ENCODE peak calls at places on chromosomes 6 and 20, in six cellular contexts. One of them, this sample, is unnamed.

GRCh38 chr20:38043512-38044300 is 10.2 kb downstream of the RPRD1B start:
- DNase-seq in heart left ventricle: no peak
- DNase-seq in tibial artery: no peak
- DNase-seq in colonic mucosa: no peak
- DNase-seq in psoas muscle: peak; percentile 67
- DNase-seq in stomach: no peak
- DNase-seq in this sample: no peak

GRCh38 chr6:16544006-16544405 is 217.3 kb downstream of the ATXN1 start:
- DNase-seq in stomach: no peak
- DNase-seq in psoas muscle: peak; percentile 59
- DNase-seq in tibial artery: peak; percentile 71
- DNase-seq in colonic mucosa: no peak
- DNase-seq in heart left ventricle: peak; percentile 81
- DNase-seq in this sample: no peak

GRCh38 chr20:44780226-44780625 is 30.1 kb downstream of the RIMS4 start:
- DNase-seq in colonic mucosa: no peak
- DNase-seq in tibial artery: no peak
- DNase-seq in stomach: no peak
- DNase-seq in psoas muscle: no peak
- DNase-seq in heart left ventricle: peak; percentile 41
- DNase-seq in this sample: peak; percentile 55

GRCh38 chr6:35962779-35963570 is 42.1 kb upstream of the SRPK1 start:
- DNase-seq in psoas muscle: no peak
- DNase-seq in colonic mucosa: no peak
- DNase-seq in stomach: no peak
- DNase-seq in heart left ventricle: no peak
- DNase-seq in tibial artery: no peak
- DNase-seq in this sample: peak; percentile 50

GRCh38 chr6:119627908-119628669 is 278.5 kb upstream of the MAN1A1 start:
- DNase-seq in tibial artery: no peak
- DNase-seq in colonic mucosa: no peak
- DNase-seq in psoas muscle: no peak
- DNase-seq in heart left ventricle: no peak
- DNase-seq in stomach: no peak
- DNase-seq in this sample: no peak

GRCh38 chr20:56362833-56363413 is 4.1 kb downstream of the FAM210B start:
- DNase-seq in psoas muscle: no peak
- DNase-seq in stomach: no peak
- DNase-seq in colonic mucosa: no peak
- DNase-seq in heart left ventricle: no peak
- DNase-seq in tibial artery: no peak
- DNase-seq in this sample: no peak

GRCh38 chr6:134168580-134169223 is 116.3 kb upstream of the SLC2A12 start:
- DNase-seq in heart left ventricle: no peak
- DNase-seq in psoas muscle: no peak
- DNase-seq in tibial artery: no peak
- DNase-seq in colonic mucosa: no peak
- DNase-seq in stomach: no peak
- DNase-seq in this sample: no peak

GRCh38 chr6:75745404-75745803 is 3.6 kb upstream of the MYO6 start:
- DNase-seq in tibial artery: no peak
- DNase-seq in colonic mucosa: no peak
- DNase-seq in stomach: no peak
- DNase-seq in heart left ventricle: no peak
- DNase-seq in psoas muscle: no peak
- DNase-seq in this sample: no peak

GRCh38 chr6:152246554-152247337 is 390.4 kb downstream of the SYNE1 start:
- DNase-seq in colonic mucosa: no peak
- DNase-seq in heart left ventricle: no peak
- DNase-seq in tibial artery: no peak
- DNase-seq in psoas muscle: no peak
- DNase-seq in stomach: no peak
- DNase-seq in this sample: no peak

GRCh38 chr6:20540683-20541082 is 6.4 kb downstream of the CDKAL1 start:
- DNase-seq in stomach: no peak
- DNase-seq in tibial artery: no peak
- DNase-seq in heart left ventricle: no peak
- DNase-seq in psoas muscle: no peak
- DNase-seq in colonic mucosa: no peak
- DNase-seq in this sample: peak; percentile 72

GRCh38 chr6:35503534-35503933 is 6.7 kb upstream of the TEAD3 start:
- DNase-seq in psoas muscle: no peak
- DNase-seq in tibial artery: no peak
- DNase-seq in colonic mucosa: no peak
- DNase-seq in heart left ventricle: no peak
- DNase-seq in stomach: no peak
- DNase-seq in this sample: no peak

GRCh38 chr6:169398342-169399105 is 144.9 kb upstream of the THBS2 start:
- DNase-seq in stomach: no peak
- DNase-seq in heart left ventricle: no peak
- DNase-seq in psoas muscle: no peak
- DNase-seq in colonic mucosa: no peak
- DNase-seq in tibial artery: no peak
- DNase-seq in this sample: no peak

GRCh38 chr6:8237668-8238067 is 135.3 kb upstream of the EEF1E1 start:
- DNase-seq in tibial artery: no peak
- DNase-seq in heart left ventricle: no peak
- DNase-seq in psoas muscle: no peak
- DNase-seq in stomach: no peak
- DNase-seq in colonic mucosa: no peak
- DNase-seq in this sample: no peak

GRCh38 chr20:51563597-51564332 is 21.2 kb upstream of the NFATC2 start:
- DNase-seq in stomach: peak; percentile 37
- DNase-seq in heart left ventricle: peak; percentile 80
- DNase-seq in psoas muscle: peak; percentile 64
- DNase-seq in colonic mucosa: peak; percentile 56
- DNase-seq in tibial artery: peak; percentile 78
- DNase-seq in this sample: peak; percentile 68

GRCh38 chr20:36885355-36885754 is 9.4 kb downstream of the TLDC2 start:
- DNase-seq in colonic mucosa: no peak
- DNase-seq in psoas muscle: no peak
- DNase-seq in stomach: no peak
- DNase-seq in tibial artery: no peak
- DNase-seq in heart left ventricle: no peak
- DNase-seq in this sample: no peak

GRCh38 chr6:7115452-7116223 is 7.9 kb downstream of the RREB1 start:
- DNase-seq in heart left ventricle: no peak
- DNase-seq in colonic mucosa: peak; percentile 64
- DNase-seq in psoas muscle: no peak
- DNase-seq in stomach: no peak
- DNase-seq in tibial artery: no peak
- DNase-seq in this sample: no peak

GRCh38 chr6:90266845-90267621 is 29.6 kb downstream of the BACH2 start:
- DNase-seq in colonic mucosa: no peak
- DNase-seq in heart left ventricle: no peak
- DNase-seq in stomach: no peak
- DNase-seq in tibial artery: no peak
- DNase-seq in psoas muscle: no peak
- DNase-seq in this sample: no peak

GRCh38 chr6:15313367-15313766 is 67.5 kb downstream of the JARID2 start:
- DNase-seq in tibial artery: peak; percentile 73
- DNase-seq in heart left ventricle: peak; percentile 67
- DNase-seq in colonic mucosa: no peak
- DNase-seq in stomach: no peak
- DNase-seq in psoas muscle: peak; percentile 61
- DNase-seq in this sample: no peak

GRCh38 chr6:54493138-54493537 is 184.9 kb downstream of the TINAG start:
- DNase-seq in psoas muscle: no peak
- DNase-seq in tibial artery: no peak
- DNase-seq in stomach: no peak
- DNase-seq in heart left ventricle: no peak
- DNase-seq in colonic mucosa: no peak
- DNase-seq in this sample: no peak

GRCh38 chr20:46757135-46757534 is 47.7 kb downstream of the SLC2A10 start:
- DNase-seq in stomach: no peak
- DNase-seq in colonic mucosa: no peak
- DNase-seq in heart left ventricle: no peak
- DNase-seq in psoas muscle: no peak
- DNase-seq in tibial artery: no peak
- DNase-seq in this sample: no peak

GRCh38 chr20:63968136-63968927 is 1.4 kb downstream of the ZNF512B start:
- DNase-seq in tibial artery: no peak
- DNase-seq in psoas muscle: no peak
- DNase-seq in colonic mucosa: no peak
- DNase-seq in heart left ventricle: peak; percentile 24
- DNase-seq in stomach: no peak
- DNase-seq in this sample: no peak

GRCh38 chr6:161044335-161044734 is 52.8 kb downstream of the MAP3K4 start:
- DNase-seq in psoas muscle: no peak
- DNase-seq in colonic mucosa: no peak
- DNase-seq in heart left ventricle: no peak
- DNase-seq in tibial artery: no peak
- DNase-seq in stomach: no peak
- DNase-seq in this sample: no peak

GRCh38 chr6:27066381-27066780 is 181.1 kb upstream of the PRSS16 start:
- DNase-seq in colonic mucosa: no peak
- DNase-seq in stomach: no peak
- DNase-seq in psoas muscle: no peak
- DNase-seq in heart left ventricle: no peak
- DNase-seq in tibial artery: no peak
- DNase-seq in this sample: no peak

GRCh38 chr20:37237656-37238055 is 24.0 kb downstream of the GHRH start:
- DNase-seq in colonic mucosa: no peak
- DNase-seq in tibial artery: no peak
- DNase-seq in heart left ventricle: no peak
- DNase-seq in stomach: no peak
- DNase-seq in psoas muscle: no peak
- DNase-seq in this sample: no peak

GRCh38 chr6:137764464-137764863 is 102.6 kb upstream of the TNFAIP3 start:
- DNase-seq in stomach: no peak
- DNase-seq in colonic mucosa: no peak
- DNase-seq in tibial artery: no peak
- DNase-seq in heart left ventricle: no peak
- DNase-seq in psoas muscle: no peak
- DNase-seq in this sample: no peak

DNA sequence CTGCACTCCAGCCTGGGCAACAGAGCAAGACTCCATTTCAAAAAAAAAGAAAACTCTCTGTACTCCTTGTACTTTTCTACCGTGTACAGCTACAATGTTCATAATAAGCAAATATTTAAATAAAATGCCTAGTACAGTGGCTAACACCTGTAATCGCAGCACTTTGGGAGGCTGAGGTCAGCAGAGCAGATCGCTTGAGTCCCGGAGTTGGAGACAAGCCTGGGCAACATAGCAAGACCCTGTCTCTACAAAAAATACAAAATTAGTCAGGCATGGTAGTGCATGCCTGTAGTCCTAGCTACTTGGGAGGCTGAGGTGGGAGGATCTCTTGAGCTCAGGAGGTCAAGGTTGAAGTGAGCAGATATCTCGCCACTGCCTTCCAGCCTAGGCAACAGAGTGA is 5.7 kb downstream of the NAPB start:
- DNase-seq in tibial artery: no peak
- DNase-seq in colonic mucosa: no peak
- DNase-seq in stomach: no peak
- DNase-seq in psoas muscle: no peak
- DNase-seq in heart left ventricle: no peak
- DNase-seq in this sample: no peak
- H3K4me1 ChIP-seq in tibial artery: peaks cover 9% of the 10 kb centered on the region
- H3K4me1 ChIP-seq in colonic mucosa: no peaks in the 10 kb centered on the region
- H3K4me1 ChIP-seq in stomach: peaks cover 51% of the 10 kb centered on the region
- H3K4me1 ChIP-seq in psoas muscle: peaks cover 62% of the 10 kb centered on the region
- H3K4me1 ChIP-seq in heart left ventricle: peaks cover 14% of the 10 kb centered on the region
- H3K4me1 ChIP-seq in this sample: peaks cover 68% of the 10 kb centered on the region

GRCh38 chr6:21829126-21829525 is 235.6 kb downstream of the SOX4 start:
- DNase-seq in stomach: no peak
- DNase-seq in tibial artery: no peak
- DNase-seq in heart left ventricle: no peak
- DNase-seq in psoas muscle: no peak
- DNase-seq in colonic mucosa: no peak
- DNase-seq in this sample: no peak
- H3K4me1 ChIP-seq in stomach: peaks cover 17% of the 10 kb centered on the region
- H3K4me1 ChIP-seq in tibial artery: peaks cover 8% of the 10 kb centered on the region
- H3K4me1 ChIP-seq in heart left ventricle: no peaks in the 10 kb centered on the region
- H3K4me1 ChIP-seq in psoas muscle: no peaks in the 10 kb centered on the region
- H3K4me1 ChIP-seq in colonic mucosa: no peaks in the 10 kb centered on the region
- H3K4me1 ChIP-seq in this sample: peaks cover 4% of the 10 kb centered on the region

GRCh38 chr6:4888841-4889240 is 112.6 kb downstream of the CDYL start:
- DNase-seq in colonic mucosa: no peak
- DNase-seq in heart left ventricle: no peak
- DNase-seq in stomach: no peak
- DNase-seq in psoas muscle: no peak
- DNase-seq in tibial artery: no peak
- DNase-seq in this sample: no peak

GRCh38 chr6:4883298-4883697 is 107.1 kb downstream of the CDYL start:
- DNase-seq in psoas muscle: no peak
- DNase-seq in tibial artery: no peak
- DNase-seq in stomach: peak; percentile 74
- DNase-seq in heart left ventricle: no peak
- DNase-seq in colonic mucosa: peak; percentile 35
- DNase-seq in this sample: no peak

GRCh38 chr6:4885534-4885933 is 109.3 kb downstream of the CDYL start:
- DNase-seq in tibial artery: no peak
- DNase-seq in heart left ventricle: no peak
- DNase-seq in psoas muscle: no peak
- DNase-seq in colonic mucosa: no peak
- DNase-seq in stomach: no peak
- DNase-seq in this sample: no peak

GRCh38 chr6:4880373-4880762 is 104.2 kb downstream of the CDYL start:
- DNase-seq in tibial artery: no peak
- DNase-seq in colonic mucosa: no peak
- DNase-seq in heart left ventricle: no peak
- DNase-seq in psoas muscle: no peak
- DNase-seq in stomach: no peak
- DNase-seq in this sample: no peak

DNA sequence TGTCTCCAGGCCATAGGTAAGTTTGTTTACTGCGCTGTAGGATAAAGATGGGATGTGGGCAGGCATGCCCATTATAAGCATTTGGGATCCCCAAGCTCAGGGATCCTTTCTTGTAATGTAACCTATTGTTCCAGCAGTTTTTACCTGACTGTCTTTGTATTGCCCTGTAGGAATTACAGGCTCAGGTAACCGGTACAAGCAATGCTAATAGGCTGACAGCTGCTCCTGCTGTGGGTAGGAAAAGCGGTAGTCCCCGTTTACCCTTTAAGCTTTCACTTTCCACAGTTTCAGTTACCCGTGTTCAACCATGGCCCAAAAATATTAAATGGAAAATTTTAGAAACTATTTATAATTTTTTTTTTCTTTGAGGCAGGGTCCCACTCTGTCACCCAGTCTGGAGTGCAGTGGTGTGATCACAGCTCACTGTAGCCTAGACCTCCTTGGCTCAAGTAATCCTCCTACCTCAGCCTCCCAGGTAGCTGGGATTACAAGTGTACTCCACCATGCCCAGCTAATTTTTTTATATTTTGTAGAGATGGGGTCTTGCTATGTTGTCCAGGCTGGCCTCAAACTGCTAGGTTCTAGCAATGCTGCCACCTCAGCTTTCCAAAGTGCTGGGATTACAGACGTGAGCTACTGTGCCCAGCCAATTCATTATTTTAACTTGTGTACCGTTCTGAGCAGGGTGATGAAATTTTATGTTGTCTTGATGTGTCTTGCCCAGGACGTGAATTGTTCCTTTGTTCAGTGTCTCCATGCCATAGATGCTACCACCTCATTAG is 108.6 kb downstream of the CDYL start:
- DNase-seq in stomach: no peak
- DNase-seq in heart left ventricle: no peak
- DNase-seq in psoas muscle: no peak
- DNase-seq in colonic mucosa: no peak
- DNase-seq in tibial artery: no peak
- DNase-seq in this sample: no peak
- H3K4me1 ChIP-seq in stomach: peaks cover 28% of the 10 kb centered on the region
- H3K4me1 ChIP-seq in heart left ventricle: no peaks in the 10 kb centered on the region
- H3K4me1 ChIP-seq in psoas muscle: peaks cover 5% of the 10 kb centered on the region
- H3K4me1 ChIP-seq in colonic mucosa: peaks cover 11% of the 10 kb centered on the region
- H3K4me1 ChIP-seq in tibial artery: peaks cover 3% of the 10 kb centered on the region
- H3K4me1 ChIP-seq in this sample: peaks cover 8% of the 10 kb centered on the region

GRCh38 chr20:50339196-50339901 is 148.7 kb downstream of the CEBPB start:
- DNase-seq in heart left ventricle: no peak
- DNase-seq in colonic mucosa: no peak
- DNase-seq in tibial artery: peak; percentile 56
- DNase-seq in stomach: no peak
- DNase-seq in psoas muscle: no peak
- DNase-seq in this sample: no peak
- H3K4me1 ChIP-seq in heart left ventricle: no peaks in the 10 kb centered on the region
- H3K4me1 ChIP-seq in colonic mucosa: no peaks in the 10 kb centered on the region
- H3K4me1 ChIP-seq in tibial artery: peaks cover 19% of the 10 kb centered on the region
- H3K4me1 ChIP-seq in stomach: peaks cover 28% of the 10 kb centered on the region
- H3K4me1 ChIP-seq in psoas muscle: peaks cover 6% of the 10 kb centered on the region
- H3K4me1 ChIP-seq in this sample: peaks cover 54% of the 10 kb centered on the region